ENCODE peak calls at places on chromosomes 4 and X, in nine cellular contexts. W, B, C, O, I, P, H, D and N are unnamed samples.
A peak's percentile ranks its signal among the peaks of the same experiment; 100 is the strongest.

GRCh38 chr4:53592686-53593641 is 1.7 kb upstream of the LNX1 start:
- DNase-seq in W (no peak), B (peak; percentile 98), C (no peak), O (peak; percentile 51), I (peak; percentile 47), P (no peak), H (no peak), D (peak; percentile 38), N (peak; percentile 69)

GRCh38 chr4:125323547-125324100 is 8.9 kb downstream of the FAT4 start:
- DNase-seq in W (no peak), B (no peak), C (no peak), O (peak; percentile 78), I (no peak), P (no peak), H (no peak), D (no peak), N (peak; percentile 48)

GRCh38 chr4:91322961-91323360 is 980.8 kb upstream of the GRID2 start:
- DNase-seq in W (no peak), B (no peak), C (no peak), O (no peak), I (no peak), P (no peak), H (no peak), D (no peak), N (no peak)

GRCh38 chrX:9315086-9315485 is 149.8 kb upstream of the TBL1X start:
- DNase-seq in W (no peak), B (no peak), C (no peak), O (no peak), I (no peak), P (no peak), H (no peak), D (no peak), N (no peak)

GRCh38 chrX:100731441-100732281 is at the start of gene SYTL4:
- DNase-seq in W (no peak), B (no peak), C (no peak), O (peak; percentile 9), I (peak; percentile 48), P (peak; percentile 6), H (no peak), D (peak; percentile 34), N (peak; percentile 9)

GRCh38 chr4:144591401-144591800 is 54.6 kb upstream of the HHIP start:
- DNase-seq in W (no peak), B (peak; percentile 12), C (no peak), O (peak; percentile 91), I (no peak), P (no peak), H (no peak), D (no peak), N (no peak)

GRCh38 chr4:177117256-177117655 is 192.4 kb upstream of the NEIL3 start:
- DNase-seq in W (no peak), B (no peak), C (no peak), O (no peak), I (no peak), P (peak; percentile 4), H (no peak), D (no peak), N (no peak)

GRCh38 chr4:612749-613125 is 12.6 kb upstream of the PDE6B start:
- DNase-seq in W (no peak), B (no peak), C (no peak), O (no peak), I (no peak), P (no peak), H (no peak), D (no peak), N (no peak)

GRCh38 chr4:142406917-142407501 is 439.1 kb downstream of the INPP4B start:
- DNase-seq in W (peak; percentile 68), B (no peak), C (no peak), O (peak; percentile 12), I (no peak), P (no peak), H (no peak), D (no peak), N (no peak)